ENCODE peak calls at places on chromosome 3, in eight cellular contexts. P is cardiac muscle cell, I is body of pancreas, X is adrenal gland, U is tibial nerve, G is ovary, R is esophagus muscularis mucosa, M is tibial artery. Q is an unnamed sample. For H3K9me3, the result is how much of the 10 kb centered on the place peaks cover.

GRCh38 chr3:155791190-155791589 is 14.9 kb downstream of the C3orf33 start:
- DNase-seq in P (no peak), I (no peak), X (no peak), U (no peak), G (no peak), R (no peak), M (no peak), Q (no peak)

GRCh38 chr3:13141991-13142412 is 68.8 kb upstream of the IQSEC1 start:
- DNase-seq in P (peak), I (no peak), X (peak), U (no peak), G (peak), R (no peak), M (peak), Q (no peak)

GRCh38 chr3:180631317-180631716 is 29.4 kb downstream of the TTC14 start:
- DNase-seq in P (no peak), I (no peak), X (no peak), U (no peak), G (no peak), R (no peak), M (no peak), Q (no peak)

GRCh38 chr3:123489400-123490004 is 40.6 kb upstream of the ADCY5 start:
- DNase-seq in P (peak), I (peak), X (peak), U (peak), G (peak), R (no peak), M (peak), Q (peak)

GRCh38 chr3:48595526-48596121 is 495 bp upstream of the COL7A1 start:
- DNase-seq in P (no peak), I (peak), X (peak), U (no peak), G (peak), R (no peak), M (no peak), Q (peak)

GRCh38 chr3:127264292-127264691 is 23.6 kb downstream of the PRR20G start:
- DNase-seq in P (no peak), I (no peak), X (no peak), U (no peak), G (no peak), R (peak), M (no peak), Q (no peak)

GRCh38 chr3:66268864-66269263 is 48.1 kb downstream of the SLC25A26 start:
- DNase-seq in P (no peak), I (no peak), X (no peak), U (no peak), G (no peak), R (no peak), M (no peak), Q (no peak)

GRCh38 chr3:177057768-177058167 is 139.5 kb downstream of the TBL1XR1 start:
- DNase-seq in P (no peak), I (no peak), X (no peak), U (no peak), G (no peak), R (no peak), M (no peak), Q (no peak)

GRCh38 chr3:49661281-49661680 is 12.9 kb upstream of the APEH start:
- DNase-seq in P (no peak), I (peak), X (peak), U (no peak), G (no peak), R (no peak), M (no peak), Q (no peak)

GRCh38 chr3:188947983-188948657 is 223.7 kb upstream of the TPRG1 start:
- DNase-seq in P (peak), I (peak), X (peak), U (peak), G (peak), R (peak), M (peak), Q (peak)

GRCh38 chr3:72798552-72799195 is 49.6 kb downstream of the SHQ1 start:
- DNase-seq in P (peak), I (no peak), X (no peak), U (no peak), G (no peak), R (no peak), M (no peak), Q (no peak)

GRCh38 chr3:56915969-56916586 is 114.3 kb upstream of the ARHGEF3 start:
- DNase-seq in P (peak), I (peak), X (no peak), U (no peak), G (no peak), R (no peak), M (peak), Q (peak)

GRCh38 chr3:150968341-150968740 is 4.2 kb downstream of the CLRN1 start:
- DNase-seq in P (no peak), I (no peak), X (no peak), U (no peak), G (no peak), R (no peak), M (no peak), Q (no peak)

GRCh38 chr3:4409415-4409814 is 57.7 kb downstream of the SUMF1 start:
- DNase-seq in P (no peak), I (no peak), X (no peak), U (no peak), G (no peak), R (peak), M (no peak), Q (no peak)

GRCh38 chr3:31495971-31496370 is 36.8 kb upstream of the STT3B start:
- DNase-seq in P (no peak), I (peak), X (no peak), U (no peak), G (no peak), R (no peak), M (no peak), Q (no peak)

GRCh38 chr3:195905970-195906864 is 2.1 kb downstream of the TNK2 start:
- DNase-seq in P (no peak), I (peak), X (no peak), U (no peak), G (peak), R (no peak), M (no peak), Q (no peak)

GRCh38 chr3:46236294-46237054 is 5.8 kb upstream of the CCR3 start:
- DNase-seq in P (no peak), I (no peak), X (no peak), U (no peak), G (no peak), R (no peak), M (no peak), Q (no peak)

GRCh38 chr3:197333901-197334639 is 35.7 kb upstream of the DLG1 start:
- DNase-seq in P (peak), I (no peak), X (no peak), U (no peak), G (no peak), R (peak), M (no peak), Q (no peak)

GRCh38 chr3:172076212-172076611 is 36.8 kb downstream of the FNDC3B start:
- DNase-seq in P (no peak), I (no peak), X (no peak), U (no peak), G (no peak), R (no peak), M (no peak), Q (no peak)

GRCh38 chr3:193716155-193716554 is 123.1 kb downstream of the OPA1 start:
- DNase-seq in P (no peak), I (no peak), X (no peak), U (no peak), G (no peak), R (peak), M (no peak), Q (no peak)

GRCh38 chr3:169295912-169296311 is 367.6 kb downstream of the MECOM start:
- DNase-seq in P (no peak), I (no peak), X (no peak), U (no peak), G (no peak), R (no peak), M (no peak), Q (no peak)

GRCh38 chr3:134378384-134378783 is 4.1 kb upstream of the AMOTL2 start:
- DNase-seq in P (peak), I (peak), X (peak), U (no peak), G (no peak), R (no peak), M (no peak), Q (no peak)

GRCh38 chr3:54882114-54882833 is 45.6 kb downstream of the LRTM1 start:
- DNase-seq in P (no peak), I (no peak), X (no peak), U (no peak), G (no peak), R (no peak), M (no peak), Q (no peak)

GRCh38 chr3:185739264-185739701 is 85.6 kb downstream of the IGF2BP2 start:
- DNase-seq in P (no peak), I (no peak), X (no peak), U (no peak), G (no peak), R (no peak), M (no peak), Q (no peak)

GRCh38 chr3:101868534-101869464 is 19.5 kb downstream of the NFKBIZ start:
- DNase-seq in P (no peak), I (peak), X (no peak), U (no peak), G (no peak), R (no peak), M (no peak), Q (peak)

GRCh38 chr3:147410126-147410517 is 957 bp downstream of the ZIC1 start:
- DNase-seq in P (no peak), I (no peak), X (no peak), U (no peak), G (no peak), R (no peak), M (no peak), Q (no peak)

GRCh38 chr3:40407007-40407406 is 20.0 kb downstream of the ENTPD3 start:
- DNase-seq in P (no peak), I (no peak), X (no peak), U (no peak), G (no peak), R (no peak), M (no peak), Q (no peak)

DNA sequence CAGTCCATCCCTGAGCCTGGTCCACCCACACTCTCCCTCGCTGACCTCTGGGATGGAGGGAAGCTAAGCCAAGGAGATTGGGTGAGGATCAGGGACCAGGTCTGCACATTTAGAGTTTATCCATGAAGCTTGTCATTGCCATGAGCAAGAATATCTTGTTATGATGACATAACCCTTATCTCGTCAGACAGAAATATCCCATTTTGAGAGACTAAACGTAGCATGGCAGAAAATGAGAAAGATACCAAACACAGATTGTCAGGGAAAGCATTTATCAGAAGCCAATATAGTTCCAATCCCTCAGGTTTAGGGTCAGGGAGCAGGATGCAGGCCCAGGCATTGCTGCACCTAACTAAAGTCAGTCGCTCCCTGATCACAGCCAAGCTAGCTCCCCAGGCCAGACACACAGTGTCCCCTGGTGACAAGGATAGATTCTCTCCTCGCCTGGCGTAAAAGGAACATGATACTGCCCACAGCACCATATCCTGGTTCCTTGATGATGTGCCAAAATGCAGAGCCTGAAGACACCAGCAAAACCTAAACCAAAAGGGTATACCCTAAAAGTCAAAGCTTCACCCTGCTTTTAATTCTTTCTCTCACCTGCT is 66.9 kb downstream of the DCLK3 start:
- DNase-seq in P (peak), I (no peak), X (no peak), U (no peak), G (no peak), R (peak), M (no peak), Q (no peak)
- TF ChIP-seq CTCF in P (no peak), I (no peak), X (no peak), U (no peak), G (no peak), R (no peak), M (no peak), Q (no peak)

DNA sequence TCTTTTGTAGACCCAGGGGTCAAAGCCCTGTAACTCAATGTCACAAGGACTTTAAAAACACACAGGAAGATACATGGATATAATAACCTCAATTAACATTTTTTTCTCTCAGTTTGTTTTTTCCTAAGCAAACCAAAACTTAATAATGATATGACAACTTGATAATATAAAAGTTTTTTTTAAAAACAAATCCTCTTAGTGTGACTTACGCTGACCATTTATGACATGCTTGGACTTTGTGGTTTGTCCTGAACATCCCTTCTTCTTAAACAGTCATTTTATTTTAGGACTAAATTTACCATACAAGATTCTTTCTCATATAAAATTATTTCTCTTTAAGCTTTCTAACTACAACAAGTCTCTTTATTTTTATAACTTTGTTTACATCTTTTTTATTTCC is 25.4 kb upstream of the FAM3D start:
- DNase-seq in P (peak), I (no peak), X (no peak), U (no peak), G (no peak), R (no peak), M (no peak), Q (no peak)
- H3K9me3 ChIP-seq in P (under half), I (under half), X (under half), U (under half), G (under half), R (under half), M (under half), Q (under half)

DNA sequence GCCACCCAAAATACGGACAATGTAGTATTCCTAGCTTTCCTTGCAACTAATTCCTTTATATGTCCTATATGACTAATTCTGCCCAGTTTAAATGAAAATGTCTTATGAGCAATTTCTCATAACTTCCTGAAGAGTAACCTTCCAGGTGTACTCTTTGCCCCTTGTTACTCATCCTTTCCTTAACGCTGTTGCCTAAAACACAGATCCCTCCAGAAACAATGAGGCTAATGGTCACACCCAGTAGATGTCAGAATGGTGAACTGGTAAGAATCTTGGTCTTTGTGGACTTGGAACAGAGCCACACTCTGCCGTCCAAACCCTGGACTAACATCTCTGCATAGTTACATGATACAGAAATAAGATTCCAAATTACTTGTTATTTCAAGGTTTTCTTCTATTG is 497.9 kb downstream of the IGSF11 start:
- DNase-seq in P (no peak), I (no peak), X (no peak), U (no peak), G (no peak), R (no peak), M (no peak), Q (no peak)
- TF ChIP-seq CTCF in P (no peak), I (no peak), X (no peak), U (no peak), G (no peak), R (no peak), M (no peak), Q (no peak)

GRCh38 chr3:6551165-6551564 is 309.8 kb upstream of the GRM7 start:
- DNase-seq in P (no peak), I (no peak), X (no peak), U (no peak), G (no peak), R (no peak), M (no peak), Q (no peak)
- H3K9me3 ChIP-seq in P (under half), I (under half), X (under half), U (under half), G (under half), R (under half), M (under half), Q (under half)

GRCh38 chr3:43203022-43203421 is 83.3 kb upstream of the SNRK start:
- DNase-seq in P (peak), I (no peak), X (no peak), U (no peak), G (no peak), R (no peak), M (no peak), Q (no peak)

GRCh38 chr3:43207628-43208085 is 78.7 kb upstream of the SNRK start:
- DNase-seq in P (no peak), I (no peak), X (no peak), U (no peak), G (no peak), R (no peak), M (no peak), Q (no peak)

GRCh38 chr3:43210049-43211027 is 76.0 kb upstream of the SNRK start:
- DNase-seq in P (no peak), I (peak), X (no peak), U (no peak), G (no peak), R (no peak), M (no peak), Q (no peak)

GRCh38 chr3:43211681-43212080 is 74.7 kb upstream of the SNRK start:
- DNase-seq in P (no peak), I (no peak), X (no peak), U (no peak), G (no peak), R (no peak), M (no peak), Q (no peak)

GRCh38 chr3:43206632-43207031 is 79.7 kb upstream of the SNRK start:
- DNase-seq in P (no peak), I (no peak), X (no peak), U (no peak), G (no peak), R (no peak), M (no peak), Q (no peak)
- TF ChIP-seq CTCF in P (no peak), I (no peak), X (no peak), U (no peak), G (no peak), R (no peak), M (no peak), Q (no peak)

GRCh38 chr3:39296197-39297077 is 16.6 kb upstream of the CX3CR1 start:
- DNase-seq in P (no peak), I (no peak), X (no peak), U (no peak), G (no peak), R (no peak), M (no peak), Q (no peak)

GRCh38 chr3:39299279-39299678 is 19.4 kb upstream of the CX3CR1 start:
- DNase-seq in P (no peak), I (no peak), X (no peak), U (no peak), G (no peak), R (no peak), M (no peak), Q (no peak)

DNA sequence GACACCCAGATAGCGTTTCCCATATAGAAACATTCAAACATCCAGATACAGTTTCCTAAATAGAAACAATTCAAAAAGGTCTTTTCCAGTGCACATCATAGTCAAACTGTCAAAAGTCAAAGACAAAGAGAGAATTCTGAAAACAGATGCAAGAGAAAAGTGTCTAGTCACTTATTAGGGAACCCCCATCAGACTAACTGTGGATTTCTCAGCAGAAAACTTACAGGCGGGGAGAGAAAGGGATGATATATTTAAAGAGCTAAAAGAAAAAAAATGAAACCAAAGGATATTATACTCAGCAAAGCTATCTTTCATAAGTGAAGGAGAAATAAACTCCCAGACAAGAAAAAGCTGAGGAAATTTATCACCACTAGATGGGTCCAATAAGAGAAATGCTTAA is 22.3 kb upstream of the CX3CR1 start:
- DNase-seq in P (no peak), I (no peak), X (no peak), U (no peak), G (no peak), R (no peak), M (no peak), Q (no peak)
- H3K9me3 ChIP-seq in P (under half), I (under half), X (under half), U (under half), G (under half), R (under half), M (under half), Q (under half)

GRCh38 chr3:181952221-181952620 is 240.5 kb downstream of the SOX2 start:
- DNase-seq in P (no peak), I (no peak), X (no peak), U (no peak), G (no peak), R (no peak), M (no peak), Q (no peak)

GRCh38 chr3:181947606-181948005 is 235.9 kb downstream of the SOX2 start:
- DNase-seq in P (no peak), I (no peak), X (no peak), U (no peak), G (no peak), R (no peak), M (no peak), Q (no peak)

GRCh38 chr3:181943285-181943684 is 231.6 kb downstream of the SOX2 start:
- DNase-seq in P (no peak), I (no peak), X (no peak), U (no peak), G (no peak), R (no peak), M (no peak), Q (no peak)

DNA sequence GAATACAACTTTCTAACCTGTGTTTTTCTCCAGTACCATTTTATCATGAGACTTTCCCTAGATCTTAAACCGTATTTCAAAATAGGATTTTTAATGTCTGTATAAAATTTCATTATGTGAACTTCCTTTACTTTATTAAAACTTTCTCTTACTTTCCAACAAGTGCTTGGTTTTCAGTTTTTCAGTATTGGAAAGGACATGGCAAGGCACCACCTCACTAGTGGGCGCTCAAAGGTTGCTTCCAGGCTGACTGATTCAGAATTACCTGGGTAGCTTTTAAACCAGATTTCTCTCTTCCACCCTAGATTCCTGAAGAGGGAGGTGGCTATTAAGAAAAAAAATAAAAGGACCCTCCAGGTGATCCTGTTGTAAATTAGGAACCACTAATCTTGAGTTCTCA is 236.6 kb downstream of the SOX2 start:
- DNase-seq in P (no peak), I (no peak), X (no peak), U (no peak), G (no peak), R (no peak), M (no peak), Q (no peak)
- TF ChIP-seq CTCF in P (no peak), I (no peak), X (no peak), U (no peak), G (no peak), R (no peak), M (no peak), Q (peak)

GRCh38 chr3:11407644-11408043 is 135.4 kb downstream of the ATG7 start:
- DNase-seq in P (no peak), I (no peak), X (no peak), U (no peak), G (no peak), R (peak), M (no peak), Q (no peak)
- H3K9me3 ChIP-seq in P (under half), I (under half), X (under half), U (under half), G (under half), R (under half), M (under half), Q (under half)

Q was measured in stomach.